ENCODE peak calls at places on chromosomes 7 and 10, in five cellular contexts. Q is left ventricle myocardium inferior, K is prostate gland, F is brain microvascular endothelial cell, L is IMR-90. P is an unnamed sample.

GRCh38 chr10:70602665-70603438 is at the start of gene PRF1:
- DNase-seq in Q (no peak), K (no peak), F (no peak), L (no peak), P (no peak)

GRCh38 chr7:1663857-1664651 is 6.0 kb upstream of the ELFN1 start:
- DNase-seq in Q (no peak), K (no peak), F (no peak), L (no peak), P (no peak)

GRCh38 chr10:115093776-115094361 is 704 bp downstream of the ATRNL1 start:
- DNase-seq in Q (no peak), K (no peak), F (no peak), L (no peak), P (no peak)

GRCh38 chr7:121126801-121127534 is 138.5 kb downstream of the CPED1 start:
- DNase-seq in Q (no peak), K (no peak), F (no peak), L (peak), P (peak)

GRCh38 chr7:33725111-33725510 is 180.2 kb upstream of the BMPER start:
- DNase-seq in Q (no peak), K (no peak), F (no peak), L (no peak), P (no peak)

GRCh38 chr7:30796105-30796869 is 25.1 kb downstream of the MINDY4 start:
- DNase-seq in Q (no peak), K (no peak), F (no peak), L (peak), P (no peak)

GRCh38 chr7:28481131-28481926 is 69.0 kb downstream of the CREB5 start:
- DNase-seq in Q (no peak), K (no peak), F (peak), L (peak), P (no peak)

GRCh38 chr7:134546903-134547737 is 1.8 kb upstream of the AKR1B15 start:
- DNase-seq in Q (peak), K (peak), F (no peak), L (peak), P (no peak)

GRCh38 chr10:133041101-133041500 is 46.6 kb upstream of the ADGRA1 start:
- DNase-seq in Q (no peak), K (no peak), F (no peak), L (no peak), P (no peak)

GRCh38 chr7:1193593-1194424 is 33.8 kb upstream of the ZFAND2A start:
- DNase-seq in Q (peak), K (peak), F (no peak), L (peak), P (no peak)

GRCh38 chr7:41881313-41882130 is 178.6 kb upstream of the INHBA start:
- DNase-seq in Q (no peak), K (no peak), F (peak), L (peak), P (no peak)

GRCh38 chr10:127102176-127102575 is 94.2 kb downstream of the INSYN2A start:
- DNase-seq in Q (no peak), K (no peak), F (no peak), L (no peak), P (no peak)

DNA sequence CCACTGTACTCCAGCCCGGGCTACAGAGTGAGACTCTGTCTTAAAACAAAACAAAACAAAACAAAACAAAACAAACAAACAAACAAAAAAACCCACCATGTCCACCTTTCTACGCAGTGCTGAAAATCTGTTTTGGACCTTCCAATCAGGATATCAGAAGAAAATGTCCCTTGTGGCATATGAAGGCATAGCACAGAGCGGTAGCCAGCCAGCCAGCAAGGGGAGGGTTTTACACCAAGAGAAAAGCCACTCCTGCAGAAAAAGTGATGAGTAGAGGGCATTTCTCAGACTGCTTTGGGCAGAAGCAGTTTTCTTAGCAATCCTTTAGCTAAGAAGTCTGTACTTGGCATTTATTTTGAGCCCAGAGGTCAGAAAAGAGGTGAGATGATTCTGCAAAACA is 612.2 kb downstream of the TYW1 start:
- DNase-seq in Q (no peak), K (no peak), F (no peak), L (no peak), P (no peak)
- TF ChIP-seq CTCF in Q (no peak), K (no peak), F (no peak), L (no peak), P (no peak)

DNA sequence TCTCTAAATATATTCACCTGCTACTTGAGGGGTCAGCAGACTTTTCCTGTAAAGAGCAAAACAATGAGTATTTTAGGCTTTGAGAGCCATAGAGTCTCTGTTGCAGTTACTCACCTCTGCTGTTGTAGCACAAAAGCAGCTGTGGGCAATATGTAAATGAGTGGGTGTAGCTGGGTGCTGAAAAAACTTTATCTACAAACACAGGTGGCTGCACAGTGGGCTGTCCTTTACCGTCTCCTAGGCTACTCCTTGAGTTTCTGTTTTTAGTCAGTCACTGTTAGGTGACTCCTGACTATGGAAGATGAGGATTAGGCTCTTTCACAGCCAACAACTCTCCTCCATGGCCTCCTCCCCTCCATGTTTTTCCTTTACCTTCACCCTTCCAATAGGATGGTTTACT is 286.1 kb upstream of the C7orf33 start:
- DNase-seq in Q (no peak), K (no peak), F (no peak), L (no peak), P (no peak)
- H3K4me3 ChIP-seq in Q (no peak), K (no peak), F (no peak), L (no peak), P (no peak)

DNA sequence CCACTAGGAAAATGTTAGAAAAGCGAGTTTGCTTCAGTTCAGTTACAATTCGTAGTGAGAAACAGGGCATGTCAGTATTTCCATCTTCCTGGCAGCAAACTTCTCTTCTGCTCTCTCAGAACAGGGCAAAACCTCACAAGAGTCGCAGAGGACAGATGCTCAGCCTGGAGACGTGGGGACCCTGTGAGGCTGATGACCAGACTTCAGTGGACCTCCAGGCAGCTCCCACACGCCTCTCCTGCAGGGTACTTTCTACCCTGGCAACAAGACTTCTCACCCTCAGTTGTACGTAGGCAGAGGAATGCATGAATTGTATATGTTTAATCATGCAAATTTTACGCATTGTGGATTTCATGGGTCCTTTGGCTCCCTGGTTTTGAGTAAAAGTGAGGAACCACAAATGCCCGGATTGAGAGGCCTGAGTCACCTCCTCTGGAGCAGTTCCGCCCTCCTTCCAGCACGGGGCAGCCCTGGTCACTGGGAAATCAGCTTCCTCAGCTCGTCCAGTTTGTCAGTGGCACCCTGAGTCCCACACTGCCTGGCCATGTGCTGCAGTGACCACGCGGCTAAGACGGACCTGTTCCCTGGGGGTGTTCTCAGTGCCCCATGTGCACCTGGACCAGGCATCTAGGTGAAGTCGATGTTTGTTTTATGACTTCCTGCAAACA is 165.3 kb downstream of the TNS3 start:
- DNase-seq in Q (no peak), K (no peak), F (no peak), L (no peak), P (no peak)
- TF ChIP-seq CTCF in Q (no peak), K (no peak), F (peak), L (peak), P (peak)

GRCh38 chr10:102674566-102674965 is 30.3 kb downstream of the TRIM8 start:
- DNase-seq in Q (no peak), K (no peak), F (no peak), L (no peak), P (no peak)
- H3K4me3 ChIP-seq in Q (peak), K (no peak), F (no peak), L (no peak), P (no peak)

GRCh38 chr10:117543999-117544728 is 1.6 kb downstream of the EMX2 start:
- DNase-seq in Q (no peak), K (no peak), F (no peak), L (no peak), P (no peak)

GRCh38 chr10:117544729-117545140 is 2.2 kb downstream of the EMX2 start:
- DNase-seq in Q (no peak), K (no peak), F (no peak), L (no peak), P (no peak)

GRCh38 chr10:117542706-117543244 is at the start of gene EMX2:
- DNase-seq in Q (no peak), K (no peak), F (no peak), L (no peak), P (no peak)

GRCh38 chr10:117541909-117542705 is 439 bp upstream of the EMX2 start:
- DNase-seq in Q (no peak), K (no peak), F (peak), L (peak), P (no peak)

GRCh38 chr10:117543245-117543998 is 876 bp downstream of the EMX2 start:
- DNase-seq in Q (no peak), K (no peak), F (peak), L (no peak), P (no peak)
- TF ChIP-seq CTCF in Q (no peak), K (no peak), F (peak), L (no peak), P (no peak)

P was measured in LNCaP clone FGC.